ENCODE peak calls at places on chromosomes 2 and 18, in ten cellular contexts. C is NCI-H774; L is activated CD4-positive, alpha-beta T cell treated with anti-CD3 and anti-CD28 coated beads for 48 hours; M is foreskin keratinocyte; S is AG20443; K is iPS-NIHi11; A is HCEC 1CT; I is left lobe of liver; D is stimulated activated CD4-positive, alpha-beta T cell treated with anti-CD3 and anti-CD28 coated beads, Interleukin-2, amount 100 ng/mL, for 48 hours; T is Caco-2. U is an unnamed sample.

GRCh38 chr2:112692496-112692911 is 28.3 kb upstream of the NT5DC4 start:
- DNase-seq in C (no peak), L (peak; percentile 74), M (peak; percentile 100), S (peak; percentile 94), K (peak; percentile 48), A (peak; percentile 98), I (no peak), D (peak; percentile 52), T (peak; percentile 72), U (no peak)

GRCh38 chr2:128982670-128983069 is 664.0 kb upstream of the HS6ST1 start:
- DNase-seq in C (no peak), L (no peak), M (no peak), S (no peak), K (no peak), A (no peak), I (no peak), D (no peak), T (no peak), U (no peak)

GRCh38 chr2:240570531-240571313 is 2.4 kb downstream of the RNPEPL1 start:
- DNase-seq in C (no peak), L (no peak), M (no peak), S (no peak), K (no peak), A (no peak), I (no peak), D (no peak), T (no peak), U (no peak)

GRCh38 chr2:219072741-219073140 is 12.0 kb upstream of the IHH start:
- DNase-seq in C (no peak), L (no peak), M (no peak), S (no peak), K (no peak), A (no peak), I (no peak), D (no peak), T (peak; percentile 52), U (no peak)

GRCh38 chr18:40019797-40020392 is 1935.1 kb upstream of the PIK3C3 start:
- DNase-seq in C (no peak), L (no peak), M (no peak), S (no peak), K (peak; percentile 19), A (no peak), I (no peak), D (no peak), T (no peak), U (no peak)

GRCh38 chr2:216960926-216961325 is 101.1 kb upstream of the TNP1 start:
- DNase-seq in C (no peak), L (no peak), M (no peak), S (no peak), K (no peak), A (no peak), I (no peak), D (no peak), T (no peak), U (no peak)

GRCh38 chr2:25740810-25741381 is 67.5 kb upstream of the DTNB start:
- DNase-seq in C (no peak), L (no peak), M (no peak), S (no peak), K (peak; percentile 52), A (no peak), I (no peak), D (no peak), T (no peak), U (no peak)

GRCh38 chr2:190881480-190882326 is 1.1 kb downstream of the GLS start:
- DNase-seq in C (peak; percentile 52), L (peak; percentile 78), M (peak; percentile 73), S (peak; percentile 29), K (peak; percentile 51), A (peak; percentile 89), I (peak; percentile 59), D (peak; percentile 60), T (peak; percentile 63), U (no peak)

GRCh38 chr2:159902722-159903121 is 104.7 kb upstream of the CD302 start:
- DNase-seq in C (peak; percentile 4), L (no peak), M (no peak), S (no peak), K (no peak), A (no peak), I (no peak), D (no peak), T (no peak), U (no peak)

GRCh38 chr2:219701847-219702634 is 74.6 kb downstream of the SLC4A3 start:
- DNase-seq in C (no peak), L (no peak), M (no peak), S (peak; percentile 26), K (peak; percentile 38), A (peak; percentile 7), I (no peak), D (no peak), T (no peak), U (no peak)

GRCh38 chr18:46152436-46152807 is 48.2 kb downstream of the HAUS1 start:
- DNase-seq in C (no peak), L (no peak), M (no peak), S (peak; percentile 86), K (no peak), A (peak; percentile 73), I (no peak), D (no peak), T (no peak), U (no peak)

GRCh38 chr2:101842471-101842870 is 145.0 kb downstream of the MAP4K4 start:
- DNase-seq in C (no peak), L (no peak), M (no peak), S (no peak), K (no peak), A (no peak), I (no peak), D (no peak), T (no peak), U (no peak)

GRCh38 chr18:34957119-34957863 is 83.9 kb upstream of the MAPRE2 start:
- DNase-seq in C (no peak), L (no peak), M (no peak), S (no peak), K (no peak), A (no peak), I (no peak), D (no peak), T (no peak), U (no peak)

GRCh38 chr2:239949079-239949478 is 76.1 kb downstream of the NDUFA10 start:
- DNase-seq in C (no peak), L (no peak), M (no peak), S (no peak), K (no peak), A (no peak), I (no peak), D (no peak), T (no peak), U (no peak)